ENCODE peak calls at places on chromosome 11, in eight cellular contexts. One of them, this sample, is unnamed.

GRCh38 chr11:126436209-126436608 is 80.7 kb downstream of the ST3GAL4 start:
- DNase-seq in brain microvascular endothelial cell: no peak
- DNase-seq in Right ventricle myocardium superior: no peak
- DNase-seq in GOT3: no peak
- DNase-seq in activated CD4-positive, alpha-beta T cell treated with anti-CD3 and anti-CD28 coated beads, Interleukin-2, amount 50 U/mL, for 24 hours: no peak
- DNase-seq in iPS-NIHi11: no peak
- DNase-seq in LHCN-M2: no peak
- DNase-seq in NAMALWA: no peak
- DNase-seq in this sample: no peak

GRCh38 chr11:110903830-110904229 is 191.6 kb upstream of the ARHGAP20 start:
- DNase-seq in Right ventricle myocardium superior: no peak
- DNase-seq in brain microvascular endothelial cell: peak; percentile 32
- DNase-seq in GOT3: no peak
- DNase-seq in activated CD4-positive, alpha-beta T cell treated with anti-CD3 and anti-CD28 coated beads, Interleukin-2, amount 50 U/mL, for 24 hours: no peak
- DNase-seq in NAMALWA: no peak
- DNase-seq in LHCN-M2: peak; percentile 53
- DNase-seq in iPS-NIHi11: no peak
- DNase-seq in this sample: peak; percentile 81

GRCh38 chr11:117820071-117820470 is 4.5 kb downstream of the FXYD2 start:
- DNase-seq in brain microvascular endothelial cell: no peak
- DNase-seq in Right ventricle myocardium superior: no peak
- DNase-seq in iPS-NIHi11: no peak
- DNase-seq in LHCN-M2: no peak
- DNase-seq in activated CD4-positive, alpha-beta T cell treated with anti-CD3 and anti-CD28 coated beads, Interleukin-2, amount 50 U/mL, for 24 hours: no peak
- DNase-seq in NAMALWA: no peak
- DNase-seq in GOT3: no peak
- DNase-seq in this sample: no peak

GRCh38 chr11:95790933-95791247 is 592 bp downstream of the CEP57 start:
- DNase-seq in brain microvascular endothelial cell: peak; percentile 59
- DNase-seq in Right ventricle myocardium superior: peak; percentile 66
- DNase-seq in NAMALWA: peak; percentile 73
- DNase-seq in LHCN-M2: peak; percentile 51
- DNase-seq in activated CD4-positive, alpha-beta T cell treated with anti-CD3 and anti-CD28 coated beads, Interleukin-2, amount 50 U/mL, for 24 hours: peak; percentile 42
- DNase-seq in iPS-NIHi11: peak; percentile 64
- DNase-seq in GOT3: no peak
- DNase-seq in this sample: peak; percentile 35

GRCh38 chr11:78560826-78561484 is 13.7 kb downstream of the NARS2 start:
- DNase-seq in LHCN-M2: peak; percentile 55
- DNase-seq in brain microvascular endothelial cell: no peak
- DNase-seq in activated CD4-positive, alpha-beta T cell treated with anti-CD3 and anti-CD28 coated beads, Interleukin-2, amount 50 U/mL, for 24 hours: no peak
- DNase-seq in Right ventricle myocardium superior: no peak
- DNase-seq in GOT3: no peak
- DNase-seq in NAMALWA: no peak
- DNase-seq in iPS-NIHi11: no peak
- DNase-seq in this sample: no peak

GRCh38 chr11:46039990-46040389 is 81.3 kb downstream of the PHF21A start:
- DNase-seq in iPS-NIHi11: no peak
- DNase-seq in GOT3: no peak
- DNase-seq in LHCN-M2: peak; percentile 60
- DNase-seq in activated CD4-positive, alpha-beta T cell treated with anti-CD3 and anti-CD28 coated beads, Interleukin-2, amount 50 U/mL, for 24 hours: no peak
- DNase-seq in NAMALWA: no peak
- DNase-seq in Right ventricle myocardium superior: no peak
- DNase-seq in brain microvascular endothelial cell: peak; percentile 33
- DNase-seq in this sample: peak; percentile 51

GRCh38 chr11:104661481-104661880 is 236.8 kb downstream of the CASP12 start:
- DNase-seq in Right ventricle myocardium superior: no peak
- DNase-seq in GOT3: no peak
- DNase-seq in LHCN-M2: no peak
- DNase-seq in NAMALWA: no peak
- DNase-seq in iPS-NIHi11: no peak
- DNase-seq in activated CD4-positive, alpha-beta T cell treated with anti-CD3 and anti-CD28 coated beads, Interleukin-2, amount 50 U/mL, for 24 hours: no peak
- DNase-seq in brain microvascular endothelial cell: no peak
- DNase-seq in this sample: no peak

GRCh38 chr11:33553486-33553885 is 147.1 kb downstream of the C11orf91 start:
- DNase-seq in activated CD4-positive, alpha-beta T cell treated with anti-CD3 and anti-CD28 coated beads, Interleukin-2, amount 50 U/mL, for 24 hours: no peak
- DNase-seq in brain microvascular endothelial cell: no peak
- DNase-seq in LHCN-M2: no peak
- DNase-seq in GOT3: no peak
- DNase-seq in Right ventricle myocardium superior: no peak
- DNase-seq in NAMALWA: no peak
- DNase-seq in iPS-NIHi11: no peak
- DNase-seq in this sample: no peak

GRCh38 chr11:118229274-118229847 is 4.5 kb upstream of the JAML start:
- DNase-seq in activated CD4-positive, alpha-beta T cell treated with anti-CD3 and anti-CD28 coated beads, Interleukin-2, amount 50 U/mL, for 24 hours: no peak
- DNase-seq in NAMALWA: no peak
- DNase-seq in iPS-NIHi11: no peak
- DNase-seq in LHCN-M2: no peak
- DNase-seq in GOT3: no peak
- DNase-seq in brain microvascular endothelial cell: no peak
- DNase-seq in Right ventricle myocardium superior: no peak
- DNase-seq in this sample: no peak

GRCh38 chr11:10051868-10052586 is 242.0 kb downstream of the SBF2 start:
- DNase-seq in iPS-NIHi11: no peak
- DNase-seq in activated CD4-positive, alpha-beta T cell treated with anti-CD3 and anti-CD28 coated beads, Interleukin-2, amount 50 U/mL, for 24 hours: no peak
- DNase-seq in Right ventricle myocardium superior: no peak
- DNase-seq in GOT3: no peak
- DNase-seq in NAMALWA: no peak
- DNase-seq in LHCN-M2: peak; percentile 47
- DNase-seq in brain microvascular endothelial cell: no peak
- DNase-seq in this sample: no peak

GRCh38 chr11:78256962-78257361 is 68.2 kb downstream of the USP35 start:
- DNase-seq in brain microvascular endothelial cell: peak; percentile 72
- DNase-seq in iPS-NIHi11: no peak
- DNase-seq in GOT3: no peak
- DNase-seq in LHCN-M2: peak; percentile 48
- DNase-seq in Right ventricle myocardium superior: peak; percentile 88
- DNase-seq in NAMALWA: no peak
- DNase-seq in activated CD4-positive, alpha-beta T cell treated with anti-CD3 and anti-CD28 coated beads, Interleukin-2, amount 50 U/mL, for 24 hours: no peak
- DNase-seq in this sample: peak; percentile 24

GRCh38 chr11:130314184-130314748 is 451 bp downstream of the ZBTB44 start:
- DNase-seq in activated CD4-positive, alpha-beta T cell treated with anti-CD3 and anti-CD28 coated beads, Interleukin-2, amount 50 U/mL, for 24 hours: peak; percentile 46
- DNase-seq in LHCN-M2: peak; percentile 28
- DNase-seq in GOT3: no peak
- DNase-seq in brain microvascular endothelial cell: peak; percentile 15
- DNase-seq in Right ventricle myocardium superior: peak; percentile 77
- DNase-seq in iPS-NIHi11: peak; percentile 80
- DNase-seq in NAMALWA: no peak
- DNase-seq in this sample: peak; percentile 60

GRCh38 chr11:99893803-99894202 is 793.3 kb upstream of the ARHGAP42 start:
- DNase-seq in iPS-NIHi11: no peak
- DNase-seq in Right ventricle myocardium superior: no peak
- DNase-seq in brain microvascular endothelial cell: no peak
- DNase-seq in GOT3: no peak
- DNase-seq in activated CD4-positive, alpha-beta T cell treated with anti-CD3 and anti-CD28 coated beads, Interleukin-2, amount 50 U/mL, for 24 hours: no peak
- DNase-seq in LHCN-M2: peak; percentile 83
- DNase-seq in NAMALWA: no peak
- DNase-seq in this sample: peak; percentile 73

GRCh38 chr11:103078710-103079109 is 13.2 kb downstream of the DCUN1D5 start:
- DNase-seq in iPS-NIHi11: no peak
- DNase-seq in brain microvascular endothelial cell: no peak
- DNase-seq in activated CD4-positive, alpha-beta T cell treated with anti-CD3 and anti-CD28 coated beads, Interleukin-2, amount 50 U/mL, for 24 hours: no peak
- DNase-seq in GOT3: no peak
- DNase-seq in LHCN-M2: no peak
- DNase-seq in NAMALWA: no peak
- DNase-seq in Right ventricle myocardium superior: no peak
- DNase-seq in this sample: no peak

GRCh38 chr11:112588252-112588668 is 327.6 kb upstream of the PLET1 start:
- DNase-seq in brain microvascular endothelial cell: peak; percentile 81
- DNase-seq in Right ventricle myocardium superior: peak; percentile 72
- DNase-seq in NAMALWA: peak; percentile 81
- DNase-seq in LHCN-M2: peak; percentile 92
- DNase-seq in activated CD4-positive, alpha-beta T cell treated with anti-CD3 and anti-CD28 coated beads, Interleukin-2, amount 50 U/mL, for 24 hours: peak; percentile 50
- DNase-seq in GOT3: no peak
- DNase-seq in iPS-NIHi11: peak; percentile 75
- DNase-seq in this sample: peak; percentile 94

GRCh38 chr11:74615311-74615710 is 22.9 kb downstream of the POLD3 start:
- DNase-seq in Right ventricle myocardium superior: no peak
- DNase-seq in LHCN-M2: no peak
- DNase-seq in activated CD4-positive, alpha-beta T cell treated with anti-CD3 and anti-CD28 coated beads, Interleukin-2, amount 50 U/mL, for 24 hours: no peak
- DNase-seq in NAMALWA: no peak
- DNase-seq in brain microvascular endothelial cell: no peak
- DNase-seq in GOT3: no peak
- DNase-seq in iPS-NIHi11: no peak
- DNase-seq in this sample: no peak

GRCh38 chr11:119100246-119100959 is 1.2 kb downstream of the DPAGT1 start:
- DNase-seq in iPS-NIHi11: no peak
- DNase-seq in brain microvascular endothelial cell: peak; percentile 34
- DNase-seq in GOT3: no peak
- DNase-seq in NAMALWA: no peak
- DNase-seq in activated CD4-positive, alpha-beta T cell treated with anti-CD3 and anti-CD28 coated beads, Interleukin-2, amount 50 U/mL, for 24 hours: no peak
- DNase-seq in Right ventricle myocardium superior: no peak
- DNase-seq in LHCN-M2: peak; percentile 53
- DNase-seq in this sample: peak; percentile 47

GRCh38 chr11:71305451-71306125 is 53.2 kb upstream of the SHANK2 start:
- DNase-seq in activated CD4-positive, alpha-beta T cell treated with anti-CD3 and anti-CD28 coated beads, Interleukin-2, amount 50 U/mL, for 24 hours: no peak
- DNase-seq in LHCN-M2: no peak
- DNase-seq in GOT3: no peak
- DNase-seq in brain microvascular endothelial cell: no peak
- DNase-seq in NAMALWA: no peak
- DNase-seq in Right ventricle myocardium superior: no peak
- DNase-seq in iPS-NIHi11: no peak
- DNase-seq in this sample: no peak

This sample was measured in myocyte.